ENCODE peak calls at places on chromosomes 4 and X, in nine cellular contexts. Q is ACHN; O is IMR-90; Z is left ventricle myocardium inferior; H is activated CD4-positive, alpha-beta T cell treated with anti-CD3 and anti-CD28 coated beads, Interleukin-2, amount 50 U/mL, for 1 hour; L is kidney glomerular epithelial cell; I is activated naive CD4-positive, alpha-beta T cell treated with anti-CD3 and anti-CD28 coated beads, Interleukin-2, amount 10 ng/mL, durations not matched to agents 7 days and 5 days; Y is GM03348; T is HuH-7.5. F is an unnamed sample.

GRCh38 chr4:13267091-13267490 is 217.0 kb downstream of the RAB28 start:
- DNase-seq in O (no peak), Y (no peak), T (no peak), I (no peak), Z (no peak), L (no peak), H (no peak), Q (no peak), F (no peak)

GRCh38 chr4:166680801-166681200 is 553.5 kb downstream of the SPOCK3 start:
- DNase-seq in Y (no peak), I (no peak), O (no peak), Q (no peak), T (no peak), L (no peak), H (no peak), Z (no peak), F (no peak)

GRCh38 chr4:32661229-32661628 is 1941.1 kb downstream of the PCDH7 start:
- DNase-seq in Y (no peak), L (no peak), T (peak), H (no peak), I (no peak), Z (no peak), Q (no peak), O (no peak), F (no peak)

GRCh38 chrX:77564824-77565223 is 117.6 kb downstream of the FGF16 start:
- DNase-seq in H (no peak), Q (no peak), L (no peak), Y (no peak), Z (no peak), O (peak), T (no peak), I (no peak), F (no peak)

GRCh38 chr4:108738307-108738706 is 24.5 kb downstream of the ETNPPL start:
- DNase-seq in H (no peak), Y (no peak), Z (no peak), O (peak), T (no peak), L (no peak), Q (no peak), I (no peak), F (no peak)

GRCh38 chr4:104896623-104897296 is 249.9 kb upstream of the TET2 start:
- DNase-seq in I (no peak), Y (no peak), Q (no peak), T (no peak), L (no peak), Z (no peak), O (no peak), H (no peak), F (no peak)

GRCh38 chr4:163243297-163243981 is 76.7 kb upstream of the NAF1 start:
- DNase-seq in Y (no peak), Q (no peak), Z (no peak), I (no peak), O (no peak), L (no peak), T (no peak), H (no peak), F (no peak)

GRCh38 chr4:71468086-71468485 is 129.3 kb downstream of the SLC4A4 start:
- DNase-seq in I (no peak), O (peak), Y (no peak), L (no peak), H (no peak), Q (no peak), Z (no peak), T (no peak), F (no peak)

GRCh38 chr4:146072381-146072780 is 103.1 kb upstream of the LSM6 start:
- DNase-seq in T (no peak), I (no peak), Q (no peak), O (no peak), Y (peak), L (no peak), H (no peak), Z (no peak), F (no peak)

GRCh38 chrX:1380672-1381233 is 11.2 kb downstream of the SLC25A6 start:
- DNase-seq in I (peak), Q (no peak), Z (no peak), L (no peak), O (no peak), H (no peak), T (no peak), Y (no peak), F (peak)

GRCh38 chr4:3762753-3763511 is 3.3 kb upstream of the ADRA2C start:
- DNase-seq in L (no peak), Y (no peak), O (no peak), Z (no peak), H (no peak), Q (no peak), T (no peak), I (no peak), F (no peak)

GRCh38 chr4:177879851-177880250 is 437.6 kb upstream of the AGA start:
- DNase-seq in H (no peak), T (no peak), Y (no peak), I (no peak), O (no peak), L (no peak), Q (no peak), Z (no peak), F (no peak)